ENCODE peak calls at places on chromosomes 11 and 22, in nine cellular contexts. Z, R, I, X, U, B, W, C and V are unnamed samples.

GRCh38 chr11:128380280-128380604 is 207.1 kb downstream of the ETS1 start:
- DNase-seq in Z (no peak), R (no peak), I (no peak), X (no peak), U (no peak), B (no peak), W (no peak), C (no peak), V (no peak)

GRCh38 chr11:40030867-40031266 is 1428.6 kb downstream of the LRRC4C start:
- DNase-seq in Z (no peak), R (no peak), I (peak), X (no peak), U (no peak), B (no peak), W (no peak), C (no peak), V (no peak)

GRCh38 chr22:37126882-37127281 is 17.4 kb upstream of the TMPRSS6 start:
- DNase-seq in Z (no peak), R (no peak), I (no peak), X (no peak), U (no peak), B (no peak), W (no peak), C (no peak), V (no peak)

GRCh38 chr11:130533871-130534270 is 85.4 kb downstream of the ADAMTS15 start:
- DNase-seq in Z (no peak), R (no peak), I (no peak), X (no peak), U (no peak), B (no peak), W (no peak), C (no peak), V (no peak)

GRCh38 chr11:64971421-64972233 is at the start of gene MAJIN:
- DNase-seq in Z (no peak), R (peak), I (peak), X (no peak), U (peak), B (peak), W (no peak), C (peak), V (peak)

GRCh38 chr22:23102002-23102655 is 31.8 kb downstream of the GNAZ start:
- DNase-seq in Z (no peak), R (no peak), I (no peak), X (no peak), U (no peak), B (no peak), W (no peak), C (no peak), V (no peak)

GRCh38 chr11:67732045-67732787 is 57.8 kb upstream of the ALDH3B2 start:
- DNase-seq in Z (no peak), R (no peak), I (no peak), X (peak), U (peak), B (peak), W (no peak), C (no peak), V (no peak)

GRCh38 chr22:32987081-32987631 is 71.0 kb downstream of the SYN3 start:
- DNase-seq in Z (no peak), R (peak), I (peak), X (no peak), U (no peak), B (no peak), W (no peak), C (no peak), V (no peak)

GRCh38 chr11:10456519-10456918 is 1.5 kb downstream of the AMPD3 start:
- DNase-seq in Z (no peak), R (no peak), I (no peak), X (no peak), U (no peak), B (no peak), W (no peak), C (no peak), V (no peak)

GRCh38 chr11:74171630-74172465 is 759 bp downstream of the PPME1 start:
- DNase-seq in Z (no peak), R (no peak), I (no peak), X (no peak), U (no peak), B (peak), W (no peak), C (no peak), V (no peak)

GRCh38 chr11:61959026-61959608 is 8.3 kb downstream of the FTH1 start:
- DNase-seq in Z (no peak), R (no peak), I (no peak), X (no peak), U (no peak), B (no peak), W (no peak), C (no peak), V (no peak)

GRCh38 chr11:117205211-117205818 is 6.1 kb downstream of the TAGLN start:
- DNase-seq in Z (no peak), R (no peak), I (no peak), X (no peak), U (no peak), B (no peak), W (no peak), C (no peak), V (no peak)

GRCh38 chr11:109033627-109034340 is 368.9 kb downstream of the DDX10 start:
- DNase-seq in Z (peak), R (no peak), I (no peak), X (no peak), U (no peak), B (peak), W (no peak), C (no peak), V (peak)